ENCODE peak calls at places on chromosomes 11 and 22, in eight cellular contexts. R is endothelial cell of umbilical vein, H is fibroblast of lung, E is IMR-90, A is neuronal stem cell, B is mammary epithelial cell, O is adipocyte, M is mesenchymal stem cell. Q is an unnamed sample.

GRCh38 chr11:95068549-95068948 is 1.8 kb downstream of the SRSF8 start:
- DNase-seq in R (peak), H (peak), E (peak), A (peak), B (peak), O (peak), M (peak), Q (peak)

GRCh38 chr11:129434641-129435498 is 59.2 kb downstream of the BARX2 start:
- DNase-seq in R (no peak), H (no peak), E (no peak), A (no peak), B (peak), O (no peak), M (no peak), Q (no peak)

GRCh38 chr11:56817661-56818060 is 69.2 kb upstream of the OR9G4 start:
- DNase-seq in R (no peak), H (no peak), E (no peak), A (no peak), B (peak), O (no peak), M (no peak), Q (peak)

GRCh38 chr11:88231894-88232482 is 56.7 kb upstream of the RAB38 start:
- DNase-seq in R (peak), H (peak), E (peak), A (peak), B (peak), O (peak), M (peak), Q (no peak)

GRCh38 chr11:34904421-34904950 is 11.7 kb downstream of the APIP start:
- DNase-seq in R (no peak), H (no peak), E (no peak), A (no peak), B (no peak), O (no peak), M (no peak), Q (no peak)

GRCh38 chr22:19811811-19812771 is 42.6 kb downstream of the GNB1L start:
- DNase-seq in R (no peak), H (no peak), E (no peak), A (no peak), B (no peak), O (no peak), M (no peak), Q (peak)

GRCh38 chr11:31939004-31939403 is 127.9 kb upstream of the PAX6 start:
- DNase-seq in R (no peak), H (no peak), E (no peak), A (no peak), B (no peak), O (no peak), M (no peak), Q (no peak)

GRCh38 chr22:19604711-19605268 is 80.6 kb upstream of the CLDN5 start:
- DNase-seq in R (peak), H (no peak), E (no peak), A (no peak), B (no peak), O (no peak), M (peak), Q (no peak)

GRCh38 chr22:49660321-49660720 is 167.4 kb downstream of the BRD1 start:
- DNase-seq in R (no peak), H (no peak), E (no peak), A (no peak), B (no peak), O (no peak), M (no peak), Q (no peak)

GRCh38 chr11:120236169-120237107 is 3.5 kb upstream of the POU2F3 start:
- DNase-seq in R (no peak), H (no peak), E (peak), A (no peak), B (peak), O (no peak), M (peak), Q (no peak)

GRCh38 chr11:130403301-130403804 is 25.1 kb downstream of the ADAMTS8 start:
- DNase-seq in R (no peak), H (peak), E (peak), A (no peak), B (peak), O (peak), M (peak), Q (no peak)

GRCh38 chr11:130261546-130261945 is 53.2 kb downstream of the ZBTB44 start:
- DNase-seq in R (no peak), H (no peak), E (no peak), A (no peak), B (no peak), O (no peak), M (no peak), Q (no peak)

GRCh38 chr11:93236741-93237675 is 39.2 kb upstream of the SLC36A4 start:
- DNase-seq in R (peak), H (peak), E (peak), A (peak), B (peak), O (peak), M (peak), Q (peak)

GRCh38 chr11:76120513-76121081 is 85.7 kb downstream of the WNT11 start:
- DNase-seq in R (peak), H (peak), E (peak), A (peak), B (no peak), O (peak), M (peak), Q (peak)

GRCh38 chr11:34168642-34169051 is 63.2 kb downstream of the NAT10 start:
- DNase-seq in R (no peak), H (no peak), E (peak), A (no peak), B (no peak), O (no peak), M (peak), Q (no peak)

GRCh38 chr11:36095716-36096115 is 151.9 kb downstream of the LDLRAD3 start:
- DNase-seq in R (no peak), H (peak), E (no peak), A (no peak), B (no peak), O (no peak), M (peak), Q (no peak)

GRCh38 chr11:21814169-21814568 is 378.7 kb upstream of the ANO5 start:
- DNase-seq in R (no peak), H (no peak), E (no peak), A (no peak), B (no peak), O (no peak), M (no peak), Q (no peak)

GRCh38 chr11:124072147-124072546 is 31.0 kb upstream of the OR10G7 start:
- DNase-seq in R (no peak), H (no peak), E (no peak), A (no peak), B (no peak), O (no peak), M (no peak), Q (no peak)

GRCh38 chr11:528815-529728 is 6.3 kb downstream of the HRAS start:
- DNase-seq in R (no peak), H (no peak), E (no peak), A (no peak), B (no peak), O (no peak), M (no peak), Q (no peak)

GRCh38 chr11:57905439-57905838 is 118.2 kb upstream of the OR9Q1 start:
- DNase-seq in R (no peak), H (no peak), E (no peak), A (no peak), B (peak), O (no peak), M (no peak), Q (peak)

GRCh38 chr11:101048479-101048878 is 81.1 kb downstream of the PGR start:
- DNase-seq in R (no peak), H (no peak), E (no peak), A (no peak), B (no peak), O (no peak), M (no peak), Q (no peak)

DNA sequence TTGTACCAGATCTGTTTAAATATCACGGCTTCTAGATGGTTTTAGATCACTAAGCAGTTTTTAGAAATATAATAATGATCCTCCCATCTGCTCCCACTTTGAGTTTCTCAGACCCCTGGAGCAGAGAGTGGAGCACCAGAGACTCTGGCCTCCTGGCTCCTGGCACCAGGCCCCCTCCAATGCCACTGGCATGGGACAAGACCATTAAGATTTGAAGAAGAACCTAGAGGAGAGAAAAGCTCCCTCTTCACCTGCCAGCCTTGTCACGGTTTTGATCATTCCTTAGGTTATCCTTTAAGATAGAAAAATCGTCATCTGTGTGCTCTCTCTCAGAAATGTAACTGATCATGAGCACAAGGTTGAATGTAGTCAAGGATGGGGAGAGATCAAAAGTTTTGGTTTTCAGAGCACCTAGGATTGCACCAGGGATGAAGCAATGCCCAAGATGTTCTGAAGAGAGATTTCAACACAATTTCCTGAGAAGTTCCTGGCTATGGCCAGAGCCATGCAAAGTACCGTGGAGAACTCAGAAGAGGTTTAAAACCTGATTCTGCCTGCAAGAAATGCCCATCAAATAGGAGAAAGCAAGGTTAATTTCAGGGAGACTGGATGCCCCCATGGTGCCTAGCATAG is 22.2 kb downstream of the IL10RA start:
- DNase-seq in R (no peak), H (no peak), E (no peak), A (no peak), B (no peak), O (no peak), M (no peak), Q (peak)
- H3K4me3 ChIP-seq in R (no peak), H (no peak), E (no peak), A (no peak), B (no peak), O (no peak), M (no peak), Q (no peak)

GRCh38 chr22:23579280-23579679 is 810 bp downstream of the IGLL1 start:
- DNase-seq in R (no peak), H (no peak), E (no peak), A (no peak), B (no peak), O (no peak), M (no peak), Q (no peak)
- H3K9ac ChIP-seq in R (no peak), H (no peak), E (no peak), A (no peak), B (no peak), O (no peak), M (no peak), Q (no peak)

GRCh38 chr11:86196291-86196690 is 48.3 kb upstream of the EED start:
- DNase-seq in R (no peak), H (no peak), E (no peak), A (no peak), B (no peak), O (no peak), M (no peak), Q (no peak)

GRCh38 chr11:86194998-86195397 is 49.6 kb upstream of the EED start:
- DNase-seq in R (no peak), H (no peak), E (no peak), A (no peak), B (no peak), O (no peak), M (no peak), Q (no peak)

GRCh38 chr11:86193297-86194095 is 51.1 kb upstream of the EED start:
- DNase-seq in R (peak), H (peak), E (peak), A (peak), B (peak), O (peak), M (peak), Q (peak)

GRCh38 chr11:86191874-86192273 is 52.7 kb upstream of the EED start:
- DNase-seq in R (no peak), H (no peak), E (no peak), A (no peak), B (no peak), O (no peak), M (no peak), Q (no peak)

DNA sequence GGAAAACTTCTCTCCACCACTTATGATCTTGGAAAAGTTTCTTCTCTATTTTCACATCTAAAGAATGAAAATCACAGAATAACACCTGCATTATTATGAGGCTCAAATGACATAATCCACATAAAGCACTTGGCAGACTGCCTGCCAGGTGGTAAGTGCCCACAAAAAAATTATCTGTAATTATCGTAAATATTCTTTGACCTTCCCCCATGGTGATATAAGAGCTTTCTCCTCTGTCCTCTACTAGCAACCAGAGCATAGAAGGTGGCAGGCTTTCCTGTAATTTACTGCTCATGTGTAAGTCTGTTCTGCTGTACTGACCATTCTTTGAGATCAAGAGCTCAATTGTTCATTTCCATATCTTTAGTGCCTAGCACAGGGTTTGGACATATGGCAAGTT is 51.7 kb upstream of the EED start:
- DNase-seq in R (no peak), H (no peak), E (no peak), A (no peak), B (no peak), O (no peak), M (no peak), Q (no peak)
- H3K4me3 ChIP-seq in R (no peak), H (no peak), E (no peak), A (no peak), B (no peak), O (peak), M (peak), Q (no peak)

DNA sequence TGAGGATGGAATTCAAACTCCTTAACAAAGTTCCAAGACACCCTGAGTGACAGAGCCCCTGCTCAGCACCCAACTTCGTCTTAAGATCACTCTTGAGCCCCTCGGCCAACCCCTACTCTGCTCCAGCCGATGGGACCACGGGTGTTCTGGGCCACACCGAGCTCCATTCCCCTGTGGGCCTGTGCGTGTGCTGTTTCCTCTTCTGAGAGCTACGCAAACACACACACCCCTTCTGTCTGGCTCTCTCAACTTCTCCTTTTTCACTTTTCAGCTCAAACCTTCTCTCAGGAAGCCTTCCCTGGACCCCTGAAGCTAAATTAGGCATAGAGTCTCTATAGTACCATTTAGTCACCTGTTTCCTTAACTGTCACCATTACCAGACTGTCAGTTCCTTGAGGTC is 37.5 kb upstream of the NNMT start:
- DNase-seq in R (no peak), H (no peak), E (no peak), A (no peak), B (no peak), O (no peak), M (no peak), Q (no peak)
- H3K9ac ChIP-seq in R (no peak), H (no peak), E (no peak), A (no peak), B (no peak), O (peak), M (no peak), Q (no peak)

DNA sequence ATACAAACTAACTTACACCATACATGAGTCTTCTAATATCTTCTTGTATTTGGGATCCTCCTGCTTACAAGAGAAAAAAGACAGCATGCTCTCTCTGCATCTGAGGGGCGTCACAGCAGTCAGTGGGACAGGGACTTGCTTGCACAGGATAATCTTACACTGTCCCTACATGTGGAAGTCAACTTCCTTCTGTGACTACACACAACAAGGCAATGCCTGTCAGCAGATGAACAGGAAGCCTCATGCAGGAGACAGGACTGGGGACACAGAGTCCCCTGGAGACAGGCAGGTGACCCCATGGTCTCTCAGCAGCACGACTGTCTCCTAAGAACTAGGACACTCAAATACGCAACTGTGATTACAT is 54.8 kb downstream of the PACSIN2 start:
- DNase-seq in R (no peak), H (no peak), E (peak), A (no peak), B (no peak), O (no peak), M (no peak), Q (no peak)
- H3K4me3 ChIP-seq in R (peak), H (no peak), E (no peak), A (peak), B (no peak), O (peak), M (no peak), Q (no peak)

GRCh38 chr11:73645972-73646631 is at the start of gene PLEKHB1:
- DNase-seq in R (no peak), H (no peak), E (no peak), A (peak), B (no peak), O (no peak), M (no peak), Q (no peak)
- H3K9ac ChIP-seq in R (no peak), H (no peak), E (no peak), A (no peak), B (no peak), O (no peak), M (peak), Q (no peak)

GRCh38 chr11:134046681-134047449 is 22.0 kb upstream of the JAM3 start:
- DNase-seq in R (no peak), H (no peak), E (no peak), A (no peak), B (no peak), O (no peak), M (no peak), Q (no peak)
- H3K4me3 ChIP-seq in R (no peak), H (peak), E (no peak), A (no peak), B (no peak), O (peak), M (peak), Q (no peak)

Q was measured in colonic mucosa.